ENCODE peak calls at places on chromosome 2, in seven cellular contexts. One of them, this sample, is unnamed.

GRCh38 chr2:39665811-39666488 is at the start of gene TMEM178A:
- DNase-seq in fibroblast of the aortic adventitia: no peak
- DNase-seq in fibroblast of villous mesenchyme: peak
- DNase-seq in fibroblast of lung: peak
- DNase-seq in stomach: no peak
- DNase-seq in uterus: no peak
- DNase-seq in GM12878: no peak
- DNase-seq in this sample: no peak

GRCh38 chr2:240624950-240625621 is at the start of gene GPR35:
- DNase-seq in fibroblast of the aortic adventitia: peak
- DNase-seq in fibroblast of villous mesenchyme: peak
- DNase-seq in fibroblast of lung: peak
- DNase-seq in stomach: peak
- DNase-seq in uterus: peak
- DNase-seq in GM12878: peak
- DNase-seq in this sample: peak

GRCh38 chr2:55334728-55335127 is 65.7 kb upstream of the MTIF2 start:
- DNase-seq in fibroblast of the aortic adventitia: no peak
- DNase-seq in fibroblast of villous mesenchyme: no peak
- DNase-seq in fibroblast of lung: no peak
- DNase-seq in stomach: no peak
- DNase-seq in uterus: no peak
- DNase-seq in GM12878: no peak
- DNase-seq in this sample: no peak

GRCh38 chr2:200795044-200795443 is 16.7 kb upstream of the BZW1 start:
- DNase-seq in fibroblast of the aortic adventitia: no peak
- DNase-seq in fibroblast of villous mesenchyme: peak
- DNase-seq in fibroblast of lung: no peak
- DNase-seq in stomach: no peak
- DNase-seq in uterus: peak
- DNase-seq in GM12878: no peak
- DNase-seq in this sample: peak

GRCh38 chr2:236417150-236417549 is 152.5 kb upstream of the ACKR3 start:
- DNase-seq in fibroblast of the aortic adventitia: no peak
- DNase-seq in fibroblast of villous mesenchyme: no peak
- DNase-seq in fibroblast of lung: no peak
- DNase-seq in stomach: no peak
- DNase-seq in uterus: no peak
- DNase-seq in GM12878: no peak
- DNase-seq in this sample: no peak

GRCh38 chr2:33441235-33441810 is 35.1 kb upstream of the RASGRP3 start:
- DNase-seq in fibroblast of the aortic adventitia: peak
- DNase-seq in fibroblast of villous mesenchyme: peak
- DNase-seq in fibroblast of lung: peak
- DNase-seq in stomach: no peak
- DNase-seq in uterus: peak
- DNase-seq in GM12878: no peak
- DNase-seq in this sample: no peak

GRCh38 chr2:41042343-41042742 is 590.5 kb upstream of the SLC8A1 start:
- DNase-seq in fibroblast of the aortic adventitia: no peak
- DNase-seq in fibroblast of villous mesenchyme: no peak
- DNase-seq in fibroblast of lung: no peak
- DNase-seq in stomach: no peak
- DNase-seq in uterus: no peak
- DNase-seq in GM12878: no peak
- DNase-seq in this sample: no peak

GRCh38 chr2:25381502-25381901 is 39.8 kb upstream of the DNMT3A start:
- DNase-seq in fibroblast of the aortic adventitia: no peak
- DNase-seq in fibroblast of villous mesenchyme: no peak
- DNase-seq in fibroblast of lung: no peak
- DNase-seq in stomach: no peak
- DNase-seq in uterus: no peak
- DNase-seq in GM12878: no peak
- DNase-seq in this sample: no peak

GRCh38 chr2:118013221-118013723 is 598 bp downstream of the CCDC93 start:
- DNase-seq in fibroblast of the aortic adventitia: no peak
- DNase-seq in fibroblast of villous mesenchyme: peak
- DNase-seq in fibroblast of lung: peak
- DNase-seq in stomach: peak
- DNase-seq in uterus: peak
- DNase-seq in GM12878: no peak
- DNase-seq in this sample: peak

GRCh38 chr2:185745864-185746859 is 7.6 kb downstream of the FSIP2 start:
- DNase-seq in fibroblast of the aortic adventitia: no peak
- DNase-seq in fibroblast of villous mesenchyme: no peak
- DNase-seq in fibroblast of lung: no peak
- DNase-seq in stomach: no peak
- DNase-seq in uterus: no peak
- DNase-seq in GM12878: no peak
- DNase-seq in this sample: no peak

GRCh38 chr2:71474116-71474743 is 20.9 kb downstream of the DYSF start:
- DNase-seq in fibroblast of the aortic adventitia: no peak
- DNase-seq in fibroblast of villous mesenchyme: no peak
- DNase-seq in fibroblast of lung: no peak
- DNase-seq in stomach: no peak
- DNase-seq in uterus: no peak
- DNase-seq in GM12878: no peak
- DNase-seq in this sample: no peak

GRCh38 chr2:26557244-26557925 is 79.5 kb upstream of the OTOF start:
- DNase-seq in fibroblast of the aortic adventitia: no peak
- DNase-seq in fibroblast of villous mesenchyme: no peak
- DNase-seq in fibroblast of lung: no peak
- DNase-seq in stomach: no peak
- DNase-seq in uterus: no peak
- DNase-seq in GM12878: no peak
- DNase-seq in this sample: peak

GRCh38 chr2:42230891-42231290 is 61.7 kb downstream of the EML4 start:
- DNase-seq in fibroblast of the aortic adventitia: peak
- DNase-seq in fibroblast of villous mesenchyme: no peak
- DNase-seq in fibroblast of lung: peak
- DNase-seq in stomach: no peak
- DNase-seq in uterus: no peak
- DNase-seq in GM12878: no peak
- DNase-seq in this sample: no peak

GRCh38 chr2:162967137-162967536 is 128.6 kb upstream of the KCNH7 start:
- DNase-seq in fibroblast of the aortic adventitia: no peak
- DNase-seq in fibroblast of villous mesenchyme: no peak
- DNase-seq in fibroblast of lung: no peak
- DNase-seq in stomach: no peak
- DNase-seq in uterus: no peak
- DNase-seq in GM12878: no peak
- DNase-seq in this sample: no peak

DNA sequence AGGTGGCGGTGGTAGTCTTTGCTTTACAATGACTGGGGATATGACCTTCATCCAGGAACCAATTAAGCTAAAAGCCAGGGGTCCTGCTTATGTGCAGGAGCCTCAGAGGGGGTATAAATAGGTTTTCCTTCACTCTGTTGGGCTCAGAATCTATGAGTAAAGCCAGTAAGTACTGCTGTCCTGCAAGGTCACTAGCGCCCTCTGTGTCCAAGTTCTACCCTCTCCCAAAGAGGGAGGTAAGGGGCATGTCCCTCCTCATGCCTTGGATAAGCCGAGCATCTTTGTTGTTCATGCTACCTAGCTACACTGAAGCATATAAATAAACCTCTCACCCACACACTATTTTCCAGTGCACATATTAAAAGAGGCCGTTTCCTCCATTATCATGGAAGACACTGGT is 79.4 kb downstream of the SPRED2 start:
- DNase-seq in fibroblast of the aortic adventitia: no peak
- DNase-seq in fibroblast of villous mesenchyme: no peak
- DNase-seq in fibroblast of lung: no peak
- DNase-seq in stomach: no peak
- DNase-seq in uterus: no peak
- DNase-seq in GM12878: no peak
- DNase-seq in this sample: no peak
- TF ChIP-seq CTCF in fibroblast of the aortic adventitia: no peak
- TF ChIP-seq CTCF in fibroblast of villous mesenchyme: no peak
- TF ChIP-seq CTCF in fibroblast of lung: no peak
- TF ChIP-seq CTCF in stomach: no peak
- TF ChIP-seq CTCF in uterus: no peak
- TF ChIP-seq CTCF in GM12878: no peak
- TF ChIP-seq CTCF in this sample: no peak

DNA sequence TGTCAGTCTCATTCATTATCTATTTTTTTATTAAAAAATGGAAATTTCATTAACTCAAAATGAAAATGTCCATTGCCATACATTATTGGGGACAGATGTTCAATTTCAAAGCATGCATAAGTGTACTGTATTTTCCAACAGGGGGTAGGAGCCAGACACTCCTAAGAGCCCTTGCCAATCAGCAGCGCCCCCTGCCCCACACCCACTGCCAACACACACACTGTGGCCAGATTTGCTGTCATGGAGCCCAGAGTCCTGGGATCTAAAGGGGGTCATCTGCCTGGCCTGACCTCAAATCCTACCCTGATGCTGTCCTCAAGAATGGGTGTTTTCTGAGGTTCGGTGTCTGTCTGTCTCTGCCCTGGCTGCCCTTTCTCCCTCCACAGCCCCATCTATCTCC is 162.2 kb upstream of the TWIST2 start:
- DNase-seq in fibroblast of the aortic adventitia: no peak
- DNase-seq in fibroblast of villous mesenchyme: no peak
- DNase-seq in fibroblast of lung: no peak
- DNase-seq in stomach: no peak
- DNase-seq in uterus: no peak
- DNase-seq in GM12878: no peak
- DNase-seq in this sample: no peak
- TF ChIP-seq CTCF in fibroblast of the aortic adventitia: peak
- TF ChIP-seq CTCF in fibroblast of villous mesenchyme: no peak
- TF ChIP-seq CTCF in fibroblast of lung: peak
- TF ChIP-seq CTCF in stomach: no peak
- TF ChIP-seq CTCF in uterus: no peak
- TF ChIP-seq CTCF in GM12878: no peak
- TF ChIP-seq CTCF in this sample: no peak

GRCh38 chr2:37201766-37202165 is 5.5 kb downstream of the CEBPZOS start:
- DNase-seq in fibroblast of the aortic adventitia: no peak
- DNase-seq in fibroblast of villous mesenchyme: no peak
- DNase-seq in fibroblast of lung: peak
- DNase-seq in stomach: no peak
- DNase-seq in uterus: no peak
- DNase-seq in GM12878: no peak
- DNase-seq in this sample: no peak
- TF ChIP-seq CTCF in fibroblast of the aortic adventitia: no peak
- TF ChIP-seq CTCF in fibroblast of villous mesenchyme: no peak
- TF ChIP-seq CTCF in fibroblast of lung: no peak
- TF ChIP-seq CTCF in stomach: no peak
- TF ChIP-seq CTCF in uterus: no peak
- TF ChIP-seq CTCF in GM12878: no peak
- TF ChIP-seq CTCF in this sample: no peak

GRCh38 chr2:174344716-174345472 is 10.1 kb downstream of the SP9 start:
- DNase-seq in fibroblast of the aortic adventitia: peak
- DNase-seq in fibroblast of villous mesenchyme: peak
- DNase-seq in fibroblast of lung: peak
- DNase-seq in stomach: no peak
- DNase-seq in uterus: no peak
- DNase-seq in GM12878: no peak
- DNase-seq in this sample: no peak
- TF ChIP-seq CTCF in fibroblast of the aortic adventitia: no peak
- TF ChIP-seq CTCF in fibroblast of villous mesenchyme: peak
- TF ChIP-seq CTCF in fibroblast of lung: no peak
- TF ChIP-seq CTCF in stomach: peak
- TF ChIP-seq CTCF in uterus: no peak
- TF ChIP-seq CTCF in GM12878: no peak
- TF ChIP-seq CTCF in this sample: peak

GRCh38 chr2:174750923-174751441 is 13.3 kb downstream of the CHRNA1 start:
- DNase-seq in fibroblast of the aortic adventitia: no peak
- DNase-seq in fibroblast of villous mesenchyme: no peak
- DNase-seq in fibroblast of lung: no peak
- DNase-seq in stomach: no peak
- DNase-seq in uterus: no peak
- DNase-seq in GM12878: peak
- DNase-seq in this sample: no peak
- TF ChIP-seq CTCF in fibroblast of the aortic adventitia: no peak
- TF ChIP-seq CTCF in fibroblast of villous mesenchyme: no peak
- TF ChIP-seq CTCF in fibroblast of lung: no peak
- TF ChIP-seq CTCF in stomach: no peak
- TF ChIP-seq CTCF in uterus: no peak
- TF ChIP-seq CTCF in GM12878: peak
- TF ChIP-seq CTCF in this sample: no peak

DNA sequence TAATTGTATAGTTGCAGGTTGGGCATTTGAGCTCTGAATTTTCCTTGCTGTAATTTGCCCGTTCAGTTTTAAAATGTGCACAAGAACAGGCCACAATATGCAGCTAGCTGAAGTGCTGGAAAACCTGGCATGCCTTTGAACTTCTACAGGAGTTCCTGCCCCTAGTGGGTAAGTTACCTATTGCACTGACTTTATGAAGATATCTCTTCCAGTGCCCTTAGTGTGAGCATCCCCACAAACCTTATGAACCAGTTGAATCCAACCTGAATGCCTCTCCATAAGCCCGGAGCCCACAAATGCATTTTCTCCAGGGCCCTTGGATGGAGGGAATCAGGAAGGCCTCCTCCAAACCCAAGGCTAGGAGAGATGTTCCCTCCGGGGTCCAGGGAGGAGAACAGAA is 106.8 kb downstream of the XRCC5 start:
- DNase-seq in fibroblast of the aortic adventitia: peak
- DNase-seq in fibroblast of villous mesenchyme: peak
- DNase-seq in fibroblast of lung: peak
- DNase-seq in stomach: no peak
- DNase-seq in uterus: no peak
- DNase-seq in GM12878: no peak
- DNase-seq in this sample: no peak
- TF ChIP-seq CTCF in fibroblast of the aortic adventitia: peak
- TF ChIP-seq CTCF in fibroblast of villous mesenchyme: peak
- TF ChIP-seq CTCF in fibroblast of lung: peak
- TF ChIP-seq CTCF in stomach: peak
- TF ChIP-seq CTCF in uterus: no peak
- TF ChIP-seq CTCF in GM12878: peak
- TF ChIP-seq CTCF in this sample: peak

DNA sequence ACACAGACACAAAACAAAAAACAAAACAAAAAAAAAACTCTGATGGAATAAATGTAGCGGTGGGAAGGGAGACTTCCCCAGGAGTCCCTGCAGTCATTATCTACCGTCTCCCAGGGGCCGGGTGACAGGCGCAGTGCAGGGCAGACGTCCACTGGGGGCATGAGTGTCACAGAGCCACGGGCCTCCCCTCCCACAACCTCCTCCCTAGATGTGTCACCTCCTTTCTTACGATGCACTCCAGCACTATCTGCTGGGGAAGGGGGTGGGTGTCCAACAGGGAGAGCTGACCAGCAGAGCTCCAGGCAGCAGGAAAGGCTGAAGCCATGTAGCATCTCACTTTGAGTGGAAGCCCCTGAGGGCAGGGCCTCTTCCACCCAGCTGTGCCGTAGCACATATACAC is 84.5 kb downstream of the LONRF2 start:
- DNase-seq in fibroblast of the aortic adventitia: no peak
- DNase-seq in fibroblast of villous mesenchyme: no peak
- DNase-seq in fibroblast of lung: no peak
- DNase-seq in stomach: peak
- DNase-seq in uterus: no peak
- DNase-seq in GM12878: no peak
- DNase-seq in this sample: no peak
- TF ChIP-seq CTCF in fibroblast of the aortic adventitia: no peak
- TF ChIP-seq CTCF in fibroblast of villous mesenchyme: no peak
- TF ChIP-seq CTCF in fibroblast of lung: no peak
- TF ChIP-seq CTCF in stomach: no peak
- TF ChIP-seq CTCF in uterus: no peak
- TF ChIP-seq CTCF in GM12878: peak
- TF ChIP-seq CTCF in this sample: no peak

This sample was measured in right lobe of liver.